ENCODE peak calls at places on chromosome 22, in seven cellular contexts. H is astrocyte of the cerebellum, C is nephron progenitor cell, Y is left cardiac atrium, P is neural crest cell, L is germinal center, B is NCI-H1417. V is an unnamed sample.

GRCh38 chr22:42080287-42080686 is 787 bp downstream of the SMDT1 start:
- DNase-seq in H (no peak), C (no peak), Y (peak; percentile 43), P (no peak), L (no peak), B (peak; percentile 32), V (peak; percentile 56)

GRCh38 chr22:32697331-32697995 is 104.0 kb upstream of the TIMP3 start:
- DNase-seq in H (no peak), C (no peak), Y (no peak), P (no peak), L (no peak), B (no peak), V (no peak)

GRCh38 chr22:17436981-17437410 is 67.7 kb downstream of the CECR2 start:
- DNase-seq in H (no peak), C (peak; percentile 57), Y (no peak), P (peak; percentile 54), L (no peak), B (no peak), V (peak; percentile 50)

GRCh38 chr22:36689583-36689982 is 14.0 kb downstream of the CACNG2 start:
- DNase-seq in H (no peak), C (no peak), Y (no peak), P (no peak), L (no peak), B (no peak), V (no peak)

GRCh38 chr22:27877501-27877900 is 41.6 kb downstream of the PITPNB start:
- DNase-seq in H (no peak), C (no peak), Y (no peak), P (no peak), L (no peak), B (no peak), V (no peak)

GRCh38 chr22:38172016-38172431 is 9.6 kb downstream of the PLA2G6 start:
- DNase-seq in H (no peak), C (no peak), Y (no peak), P (no peak), L (no peak), B (no peak), V (no peak)

GRCh38 chr22:30785527-30785926 is 90.9 kb downstream of the OSBP2 start:
- DNase-seq in H (no peak), C (no peak), Y (no peak), P (no peak), L (no peak), B (no peak), V (no peak)

GRCh38 chr22:21047035-21047661 is 1.4 kb downstream of the LRRC74B start:
- DNase-seq in H (no peak), C (no peak), Y (peak; percentile 5), P (no peak), L (no peak), B (no peak), V (no peak)

GRCh38 chr22:19066531-19067271 is 55.5 kb downstream of the DGCR2 start:
- DNase-seq in H (peak; percentile 38), C (no peak), Y (no peak), P (no peak), L (no peak), B (no peak), V (no peak)

GRCh38 chr22:35634981-35635540 is 13.2 kb upstream of the APOL6 start:
- DNase-seq in H (no peak), C (no peak), Y (no peak), P (no peak), L (peak; percentile 48), B (no peak), V (no peak)

GRCh38 chr22:44261861-44262595 is 50.7 kb downstream of the SHISAL1 start:
- DNase-seq in H (no peak), C (no peak), Y (peak; percentile 41), P (no peak), L (no peak), B (peak; percentile 38), V (no peak)

GRCh38 chr22:38924197-38924952 is 33.0 kb upstream of the APOBEC3A start:
- DNase-seq in H (peak; percentile 93), C (no peak), Y (peak; percentile 86), P (no peak), L (no peak), B (peak; percentile 80), V (peak; percentile 86)

GRCh38 chr22:29030618-29031235 is 30.9 kb downstream of the C22orf31 start:
- DNase-seq in H (peak; percentile 90), C (peak; percentile 74), Y (peak; percentile 85), P (peak; percentile 37), L (no peak), B (peak; percentile 67), V (no peak)

V was measured in foreskin melanocyte.